ENCODE peak calls at places on chromosomes 1 and 21, in five cellular contexts. N is K562, R is GM12878, A is HCT116, I is H1. P is an unnamed sample.

GRCh38 chr1:230778916-230779590 is 31.9 kb downstream of the CAPN9 start:
- DNase-seq in N (no peak), R (no peak), A (no peak), I (no peak), P (no peak)

GRCh38 chr1:169024800-169025253 is 81.7 kb upstream of the ATP1B1 start:
- DNase-seq in N (no peak), R (peak; percentile 92), A (no peak), I (no peak), P (no peak)

GRCh38 chr1:109504974-109505373 is 4.6 kb downstream of the AMIGO1 start:
- DNase-seq in N (no peak), R (no peak), A (no peak), I (no peak), P (no peak)

GRCh38 chr1:169193191-169193850 is 86.8 kb downstream of the ATP1B1 start:
- DNase-seq in N (peak; percentile 12), R (no peak), A (no peak), I (no peak), P (no peak)

GRCh38 chr1:48062353-48062752 is 65.2 kb upstream of the TRABD2B start:
- DNase-seq in N (no peak), R (no peak), A (no peak), I (no peak), P (no peak)

GRCh38 chr21:41367598-41368360 is 6.0 kb downstream of the MX2 start:
- DNase-seq in N (no peak), R (peak; percentile 86), A (no peak), I (no peak), P (no peak)

GRCh38 chr21:45905196-45905595 is 76.4 kb upstream of the COL6A1 start:
- DNase-seq in N (no peak), R (no peak), A (no peak), I (no peak), P (no peak)

GRCh38 chr1:214569357-214570004 is 18.1 kb upstream of the PTPN14 start:
- DNase-seq in N (no peak), R (no peak), A (no peak), I (no peak), P (no peak)

GRCh38 chr21:28431022-28431421 is 561.7 kb downstream of the LTN1 start:
- DNase-seq in N (no peak), R (no peak), A (no peak), I (no peak), P (no peak)

GRCh38 chr1:10211805-10212405 is 1.5 kb downstream of the KIF1B start:
- DNase-seq in N (no peak), R (no peak), A (no peak), I (no peak), P (peak; percentile 60)

GRCh38 chr1:198901280-198901679 is 262.4 kb downstream of the PTPRC start:
- DNase-seq in N (no peak), R (no peak), A (no peak), I (no peak), P (no peak)

GRCh38 chr1:9984253-9984652 is 12.8 kb upstream of the RBP7 start:
- DNase-seq in N (no peak), R (no peak), A (no peak), I (no peak), P (no peak)

GRCh38 chr1:157203166-157203565 is 65.0 kb upstream of the ETV3 start:
- DNase-seq in N (no peak), R (no peak), A (no peak), I (no peak), P (peak; percentile 20)

GRCh38 chr1:178702141-178702540 is 22.9 kb upstream of the RALGPS2 start:
- DNase-seq in N (no peak), R (no peak), A (no peak), I (no peak), P (no peak)

GRCh38 chr1:51321924-51322280 is 8.5 kb downstream of the TTC39A start:
- DNase-seq in N (peak; percentile 61), R (no peak), A (no peak), I (no peak), P (no peak)

GRCh38 chr1:115114308-115114707 is 25.0 kb upstream of the TSPAN2 start:
- DNase-seq in N (no peak), R (no peak), A (peak; percentile 29), I (no peak), P (no peak)

GRCh38 chr1:170175477-170175876 is 29.7 kb downstream of the NTMT2 start:
- DNase-seq in N (no peak), R (no peak), A (no peak), I (no peak), P (no peak)

GRCh38 chr1:5934058-5934884 is 58.0 kb downstream of the NPHP4 start:
- DNase-seq in N (no peak), R (no peak), A (no peak), I (no peak), P (no peak)

GRCh38 chr1:67332653-67333529 is 25.2 kb downstream of the IL12RB2 start:
- DNase-seq in N (no peak), R (peak; percentile 91), A (no peak), I (no peak), P (no peak)

GRCh38 chr1:226619031-226619430 is 70.5 kb downstream of the STUM start:
- DNase-seq in N (no peak), R (no peak), A (no peak), I (no peak), P (no peak)

GRCh38 chr1:176939993-176940392 is 224.5 kb downstream of the ASTN1 start:
- DNase-seq in N (no peak), R (no peak), A (no peak), I (no peak), P (no peak)

GRCh38 chr1:15016526-15016925 is 137.0 kb upstream of the TMEM51 start:
- DNase-seq in N (no peak), R (no peak), A (no peak), I (no peak), P (no peak)

GRCh38 chr1:111032295-111032897 is 68.7 kb upstream of the LRIF1 start:
- DNase-seq in N (peak; percentile 56), R (no peak), A (peak; percentile 18), I (no peak), P (peak; percentile 51)

GRCh38 chr1:239221656-239222055 is 164.7 kb upstream of the CHRM3 start:
- DNase-seq in N (no peak), R (no peak), A (no peak), I (no peak), P (no peak)

GRCh38 chr1:17561561-17561985 is 22.1 kb downstream of the ARHGEF10L start:
- DNase-seq in N (no peak), R (no peak), A (no peak), I (no peak), P (no peak)

GRCh38 chr1:33130297-33130696 is 49.3 kb downstream of the AZIN2 start:
- DNase-seq in N (no peak), R (no peak), A (no peak), I (no peak), P (no peak)

GRCh38 chr21:44617071-44617501 is 5.2 kb downstream of the KRTAP10-8 start:
- DNase-seq in N (no peak), R (no peak), A (no peak), I (no peak), P (no peak)

GRCh38 chr1:183812686-183813569 is 8.0 kb downstream of the RGL1 start:
- DNase-seq in N (no peak), R (no peak), A (no peak), I (no peak), P (peak; percentile 82)

GRCh38 chr1:231421616-231421970 is 494 bp downstream of the EGLN1 start:
- DNase-seq in N (no peak), R (no peak), A (no peak), I (no peak), P (no peak)

GRCh38 chr1:26959722-26960624 is at the start of gene KDF1:
- DNase-seq in N (peak; percentile 85), R (no peak), A (peak; percentile 61), I (peak; percentile 77), P (no peak)

GRCh38 chr21:17488620-17489019 is 24.2 kb upstream of the CXADR start:
- DNase-seq in N (no peak), R (no peak), A (no peak), I (no peak), P (no peak)

GRCh38 chr1:31637915-31638673 is 6.6 kb downstream of the PEF1 start:
- DNase-seq in N (no peak), R (peak; percentile 13), A (no peak), I (no peak), P (no peak)

GRCh38 chr1:64980745-64981601 is 14.6 kb upstream of the JAK1 start:
- DNase-seq in N (no peak), R (no peak), A (no peak), I (no peak), P (peak; percentile 70)
- TF ChIP-seq ATF3 in N (no peak), R (no peak), A (no peak), I (no peak), P (no peak)

GRCh38 chr1:34418166-34418565 is 241.5 kb downstream of the C1orf94 start:
- DNase-seq in N (no peak), R (no peak), A (no peak), I (no peak), P (no peak)
- TF ChIP-seq SIN3A in N (no peak), R (no peak), A (no peak), I (no peak), P (no peak)

GRCh38 chr21:34020005-34020847 is 53.2 kb upstream of the MRPS6 start:
- DNase-seq in N (no peak), R (peak; percentile 92), A (no peak), I (no peak), P (peak; percentile 19)
- TF ChIP-seq ATF3 in N (no peak), R (no peak), A (no peak), I (no peak), P (no peak)

GRCh38 chr1:54607821-54608220 is 15.5 kb downstream of the FAM151A start:
- DNase-seq in N (no peak), R (no peak), A (no peak), I (no peak), P (no peak)
- TF ChIP-seq SIN3A in N (no peak), R (no peak), A (no peak), I (no peak), P (no peak)

GRCh38 chr1:78091215-78091813 is 45.5 kb downstream of the GIPC2 start:
- DNase-seq in N (peak; percentile 42), R (no peak), A (no peak), I (no peak), P (no peak)
- TF ChIP-seq ATF3 in N (no peak), R (no peak), A (no peak), I (no peak), P (no peak)

GRCh38 chr1:208040714-208041393 is 129.9 kb upstream of the CD34 start:
- DNase-seq in N (no peak), R (no peak), A (no peak), I (no peak), P (no peak)

GRCh38 chr1:208041505-208041904 is 130.6 kb upstream of the CD34 start:
- DNase-seq in N (no peak), R (no peak), A (no peak), I (no peak), P (no peak)

GRCh38 chr1:208038303-208038702 is 127.4 kb upstream of the CD34 start:
- DNase-seq in N (no peak), R (no peak), A (no peak), I (no peak), P (no peak)

GRCh38 chr1:208042041-208042615 is 131.2 kb upstream of the CD34 start:
- DNase-seq in N (no peak), R (no peak), A (no peak), I (no peak), P (no peak)

GRCh38 chr1:208039536-208040332 is 128.8 kb upstream of the CD34 start:
- DNase-seq in N (no peak), R (no peak), A (no peak), I (no peak), P (no peak)
- TF ChIP-seq SIN3A in N (no peak), R (no peak), A (no peak), I (no peak), P (no peak)

GRCh38 chr1:234771642-234772344 is 161.8 kb upstream of the IRF2BP2 start:
- DNase-seq in N (no peak), R (no peak), A (no peak), I (no peak), P (no peak)
- TF ChIP-seq ATF3 in N (no peak), R (no peak), A (no peak), I (no peak), P (no peak)